ENCODE peak calls at places on chromosomes 11 and 22, in five cellular contexts. O is HuH-7.5; A is stimulated activated CD8-positive, alpha-beta memory T cell treated with anti-CD3 and anti-CD28 coated beads, Interleukin-15, amount 100 ng/mL, for 4 hours; N is AG04449; M is NCI-H345. Z is an unnamed sample.

GRCh38 chr11:14259186-14259784 is 99.7 kb downstream of the RRAS2 start:
- DNase-seq in O (no peak), A (no peak), N (no peak), M (no peak), Z (no peak)

GRCh38 chr11:56396047-56396446 is 16.4 kb upstream of the OR5AL1 start:
- DNase-seq in O (no peak), A (no peak), N (no peak), M (no peak), Z (no peak)

GRCh38 chr11:122727101-122727929 is 71.8 kb downstream of the UBASH3B start:
- DNase-seq in O (no peak), A (no peak), N (no peak), M (no peak), Z (no peak)

GRCh38 chr22:48923165-48923875 is 904.4 kb downstream of the BRD1 start:
- DNase-seq in O (no peak), A (no peak), N (no peak), M (peak; percentile 63), Z (no peak)

GRCh38 chr22:41805639-41806038 is 5.2 kb downstream of the CCDC134 start:
- DNase-seq in O (no peak), A (no peak), N (no peak), M (no peak), Z (no peak)

GRCh38 chr11:31649567-31649966 is 140.0 kb downstream of the ELP4 start:
- DNase-seq in O (no peak), A (no peak), N (no peak), M (no peak), Z (no peak)

GRCh38 chr11:35118906-35119305 is 20.1 kb upstream of the CD44 start:
- DNase-seq in O (no peak), A (no peak), N (no peak), M (no peak), Z (no peak)

GRCh38 chr11:64971421-64972233 is at the start of gene MAJIN:
- DNase-seq in O (no peak), A (peak; percentile 71), N (no peak), M (no peak), Z (peak; percentile 88)

GRCh38 chr22:50544078-50544745 is 1.5 kb upstream of the KLHDC7B start:
- DNase-seq in O (peak; percentile 97), A (peak; percentile 70), N (no peak), M (peak; percentile 29), Z (peak; percentile 82)

Z was measured in A549.